ENCODE peak calls at places on chromosome 13, in ten cellular contexts. N is A673, T is mucosa of descending colon, G is transverse colon, J is tibial nerve, K is fibroblast of lung, Y is heart right ventricle, E is endodermal cell, A is brain microvascular endothelial cell, H is left ventricle myocardium inferior. Z is an unnamed sample.

GRCh38 chr13:99303863-99304521 is 3.2 kb downstream of the GPR183 start:
- DNase-seq in E (no peak), Y (no peak), A (no peak), N (no peak), J (no peak), G (peak), K (peak), H (no peak), T (peak), Z (no peak)

GRCh38 chr13:49678172-49678914 is 12.9 kb downstream of the EBPL start:
- DNase-seq in A (no peak), Y (no peak), K (no peak), N (no peak), J (no peak), T (no peak), G (no peak), E (no peak), H (no peak), Z (no peak)

GRCh38 chr13:31686660-31687430 is 52.5 kb upstream of the RXFP2 start:
- DNase-seq in N (no peak), H (no peak), T (no peak), G (no peak), E (no peak), K (no peak), A (no peak), Y (no peak), J (no peak), Z (no peak)

GRCh38 chr13:40657307-40657706 is 9.1 kb downstream of the FOXO1 start:
- DNase-seq in H (no peak), Y (no peak), K (no peak), E (no peak), J (no peak), A (no peak), G (no peak), N (no peak), T (no peak), Z (no peak)

GRCh38 chr13:21297914-21298831 is 121.7 kb downstream of the MRPL57 start:
- DNase-seq in H (peak), A (peak), G (peak), E (peak), T (peak), N (peak), K (peak), J (peak), Y (peak), Z (peak)

GRCh38 chr13:30615851-30616311 is 1.8 kb upstream of the USPL1 start:
- DNase-seq in N (peak), K (peak), H (no peak), G (no peak), J (peak), A (no peak), E (no peak), T (no peak), Y (no peak), Z (peak)

GRCh38 chr13:30607908-30608307 is 9.8 kb upstream of the USPL1 start:
- DNase-seq in G (peak), K (peak), N (no peak), J (no peak), E (no peak), T (no peak), Y (no peak), A (no peak), H (no peak), Z (no peak)

GRCh38 chr13:109922518-109922917 is 136.1 kb upstream of the IRS2 start:
- DNase-seq in K (peak), Y (no peak), E (no peak), H (no peak), T (no peak), N (no peak), G (no peak), J (no peak), A (no peak), Z (no peak)

GRCh38 chr13:24341439-24341838 is 32.1 kb downstream of the C1QTNF9 start:
- DNase-seq in J (no peak), K (no peak), G (no peak), E (no peak), Y (no peak), T (no peak), A (no peak), N (no peak), H (no peak), Z (no peak)

GRCh38 chr13:26051231-26052135 is at the start of gene SHISA2:
- DNase-seq in Y (peak), A (no peak), G (no peak), E (peak), H (peak), J (no peak), K (peak), N (peak), T (peak), Z (no peak)

GRCh38 chr13:106736941-106737340 is 169.0 kb upstream of the ARGLU1 start:
- DNase-seq in K (no peak), N (no peak), T (no peak), J (no peak), H (no peak), Y (no peak), E (no peak), A (no peak), G (no peak), Z (no peak)

GRCh38 chr13:70732611-70733010 is 624.4 kb upstream of the KLHL1 start:
- DNase-seq in G (no peak), N (no peak), E (no peak), K (no peak), T (no peak), H (no peak), J (no peak), Y (no peak), A (no peak), Z (no peak)

GRCh38 chr13:47413112-47413511 is 516.3 kb upstream of the HTR2A start:
- DNase-seq in J (no peak), G (no peak), N (no peak), T (no peak), K (peak), H (no peak), E (no peak), Y (no peak), A (no peak), Z (no peak)

GRCh38 chr13:47549219-47549752 is 451.8 kb downstream of the SUCLA2 start:
- DNase-seq in H (no peak), N (no peak), T (no peak), G (no peak), K (no peak), Y (no peak), A (no peak), J (no peak), E (no peak), Z (no peak)

GRCh38 chr13:99033814-99034213 is 56.0 kb upstream of the DOCK9 start:
- DNase-seq in E (no peak), H (no peak), K (no peak), Y (no peak), T (no peak), G (no peak), J (no peak), N (peak), A (no peak), Z (no peak)

GRCh38 chr13:20412761-20413355 is 112.8 kb downstream of the CRYL1 start:
- DNase-seq in H (no peak), E (peak), K (peak), J (no peak), T (no peak), N (no peak), Y (no peak), A (no peak), G (no peak), Z (no peak)

DNA sequence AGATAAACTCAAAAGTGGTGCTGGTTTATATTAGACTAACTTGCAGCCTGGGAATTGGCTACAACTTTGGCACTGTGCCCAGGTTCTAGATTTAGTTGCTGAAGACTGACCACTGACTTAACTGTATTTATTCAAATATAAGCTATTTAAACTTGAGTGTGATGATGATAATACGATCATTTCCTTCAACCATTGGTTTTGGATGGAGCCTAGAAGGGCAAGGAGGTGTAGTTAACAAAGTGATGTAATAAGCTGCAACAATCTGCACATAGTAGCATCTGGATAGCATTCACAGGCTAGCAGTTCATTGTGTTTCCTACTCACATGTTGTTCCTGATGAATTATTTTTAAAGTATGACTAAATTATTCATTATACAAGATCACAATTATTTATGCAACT is 55.2 kb upstream of the DACH1 start:
- DNase-seq in N (peak), T (no peak), J (no peak), H (no peak), Y (no peak), K (peak), G (no peak), A (peak), E (no peak), Z (no peak)
- TF ChIP-seq CTCF in N (no peak), T (no peak), J (no peak), H (no peak), Y (no peak), K (no peak), G (no peak), A (no peak), E (no peak), Z (no peak)

GRCh38 chr13:101916108-101916757 is 463.8 kb downstream of the ITGBL1 start:
- DNase-seq in J (no peak), E (peak), K (peak), A (peak), T (no peak), N (peak), H (peak), Y (peak), G (no peak), Z (no peak)

GRCh38 chr13:101915755-101916107 is 463.3 kb downstream of the ITGBL1 start:
- DNase-seq in Y (no peak), J (no peak), E (no peak), T (no peak), G (no peak), A (no peak), K (no peak), H (no peak), N (no peak), Z (no peak)

GRCh38 chr13:101916758-101917474 is 464.4 kb downstream of the ITGBL1 start:
- DNase-seq in E (peak), T (no peak), H (no peak), N (no peak), Y (no peak), G (no peak), A (no peak), K (no peak), J (no peak), Z (no peak)

GRCh38 chr13:101917475-101917810 is 465.0 kb downstream of the ITGBL1 start:
- DNase-seq in N (peak), A (no peak), J (no peak), H (no peak), E (peak), Y (no peak), G (no peak), K (no peak), T (no peak), Z (no peak)

DNA sequence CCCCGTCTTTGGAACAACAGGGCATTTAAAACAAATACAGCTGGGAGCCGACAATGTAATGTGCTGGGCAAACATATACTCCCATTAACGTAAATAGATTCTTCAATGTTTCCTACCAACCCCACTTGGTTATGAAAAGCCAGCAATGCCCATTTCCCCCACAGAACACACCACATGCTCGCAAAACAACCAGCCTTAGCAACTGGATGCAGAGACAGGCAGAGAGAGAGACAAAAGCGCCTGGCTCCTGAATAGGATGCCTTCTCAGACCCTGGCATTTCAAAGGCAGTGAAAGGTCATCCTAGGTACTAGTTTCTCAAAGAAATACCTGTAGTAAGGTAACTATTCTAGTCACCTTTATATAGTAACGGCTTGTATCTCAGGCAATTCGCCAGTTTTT is 462.9 kb downstream of the ITGBL1 start:
- DNase-seq in T (no peak), K (no peak), J (no peak), N (no peak), A (no peak), Y (no peak), E (no peak), H (no peak), G (no peak), Z (no peak)
- H3K4me3 ChIP-seq in T (no peak), K (no peak), J (no peak), N (no peak), A (no peak), Y (no peak), E (no peak), H (no peak), G (no peak), Z (no peak)

GRCh38 chr13:108919036-108919907 is 289.9 kb downstream of the MYO16 start:
- DNase-seq in H (no peak), Y (no peak), E (no peak), N (no peak), J (no peak), A (no peak), K (peak), T (no peak), G (no peak), Z (no peak)

GRCh38 chr13:108915634-108916497 is 286.5 kb downstream of the MYO16 start:
- DNase-seq in J (peak), N (peak), Y (peak), E (peak), A (peak), T (peak), G (peak), H (peak), K (peak), Z (peak)

GRCh38 chr13:108917581-108917980 is 288.2 kb downstream of the MYO16 start:
- DNase-seq in H (no peak), N (no peak), K (peak), J (no peak), E (no peak), T (no peak), A (peak), G (no peak), Y (no peak), Z (peak)

GRCh38 chr13:108911807-108912206 is 282.4 kb downstream of the MYO16 start:
- DNase-seq in N (no peak), G (no peak), H (no peak), Y (no peak), E (no peak), K (no peak), T (no peak), J (no peak), A (no peak), Z (no peak)

DNA sequence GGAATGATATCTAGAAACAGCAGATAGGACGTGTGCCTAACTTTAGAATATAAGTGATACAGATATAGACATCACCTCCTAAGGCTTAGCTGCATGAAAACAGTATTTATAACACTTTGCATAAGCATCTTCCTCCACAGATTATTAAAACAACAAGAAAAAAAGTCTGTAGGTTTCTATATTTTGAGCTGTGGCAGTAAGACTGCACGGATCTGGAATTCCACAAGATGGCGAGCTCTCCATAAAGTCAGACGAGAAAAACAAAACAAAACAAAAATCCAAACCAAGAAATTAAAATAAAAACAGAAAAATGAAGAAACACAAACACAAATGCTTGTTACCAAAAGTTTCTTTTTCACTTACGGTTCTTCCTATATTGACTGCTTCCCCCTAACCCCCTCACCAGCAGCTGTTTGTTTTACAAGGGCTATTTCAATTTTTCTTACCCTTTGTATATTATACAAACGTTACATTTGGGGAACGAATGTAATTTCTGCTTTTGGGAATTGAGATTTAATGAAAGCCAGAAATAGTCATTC is 285.8 kb downstream of the MYO16 start:
- DNase-seq in T (no peak), K (peak), E (no peak), J (peak), G (no peak), H (no peak), A (peak), Y (no peak), N (peak), Z (no peak)
- TF ChIP-seq CTCF in T (no peak), K (peak), E (peak), J (peak), G (peak), H (peak), A (peak), Y (peak), N (peak), Z (peak)

GRCh38 chr13:36297259-36297599 is 385 bp downstream of the CCDC169 start:
- DNase-seq in T (no peak), H (no peak), J (no peak), E (no peak), A (no peak), Y (no peak), N (peak), K (peak), G (no peak), Z (no peak)
- H3K4me3 ChIP-seq in T (no peak), H (peak), J (peak), E (peak), A (peak), Y (peak), N (peak), K (peak), G (peak), Z (peak)

GRCh38 chr13:105202384-105202783 is 1333.1 kb downstream of the EFNB2 start:
- DNase-seq in A (peak), T (no peak), K (peak), N (peak), G (no peak), J (no peak), E (no peak), Y (no peak), H (no peak), Z (no peak)
- TF ChIP-seq CTCF in A (peak), T (no peak), K (peak), N (peak), G (peak), J (peak), E (peak), Y (peak), H (peak), Z (peak)

GRCh38 chr13:62093984-62094383 is 678.3 kb upstream of the PCDH20 start:
- DNase-seq in T (no peak), H (no peak), E (no peak), Y (no peak), A (no peak), G (no peak), K (no peak), N (no peak), J (no peak), Z (no peak)

GRCh38 chr13:62096652-62097051 is 681.0 kb upstream of the PCDH20 start:
- DNase-seq in E (no peak), T (no peak), Y (no peak), A (no peak), K (no peak), N (no peak), G (no peak), H (no peak), J (no peak), Z (no peak)

GRCh38 chr13:62092949-62093348 is 677.3 kb upstream of the PCDH20 start:
- DNase-seq in Y (no peak), H (no peak), A (no peak), T (no peak), E (no peak), J (no peak), G (no peak), N (no peak), K (no peak), Z (no peak)

GRCh38 chr13:62094937-62095336 is 679.3 kb upstream of the PCDH20 start:
- DNase-seq in H (no peak), A (no peak), G (no peak), K (no peak), T (no peak), Y (no peak), E (no peak), J (no peak), N (no peak), Z (no peak)

DNA sequence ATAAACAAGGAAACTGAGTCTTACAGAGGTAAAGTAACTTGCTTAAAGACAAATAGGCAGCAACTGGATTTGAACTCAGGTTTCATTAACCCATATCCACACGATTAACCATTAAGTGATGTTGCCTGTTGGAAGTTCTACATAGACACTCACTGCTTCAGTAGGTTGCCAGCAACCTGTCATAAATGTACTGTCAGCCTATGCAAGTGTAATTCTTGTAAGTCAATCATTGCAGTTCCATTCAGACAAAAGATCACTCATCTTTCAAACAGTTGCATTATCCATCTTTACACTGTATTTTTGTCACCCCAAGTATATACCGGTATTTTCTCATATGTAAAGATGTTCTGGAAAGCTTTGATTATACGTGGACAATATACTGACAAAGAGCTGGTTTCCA is 676.9 kb upstream of the PCDH20 start:
- DNase-seq in H (no peak), E (no peak), T (no peak), A (no peak), N (no peak), K (no peak), G (no peak), J (no peak), Y (no peak), Z (no peak)
- H3K4me3 ChIP-seq in H (no peak), E (no peak), T (no peak), A (no peak), N (no peak), K (no peak), G (no peak), J (no peak), Y (no peak), Z (no peak)

Z was measured in AG09309.